ENCODE peak calls at places on chromosome 1, in six cellular contexts. One of them, this sample, is unnamed.

GRCh38 chr1:151371744-151372410 is 628 bp downstream of the SELENBP1 start:
- DNase-seq in GM04503: no peak
- DNase-seq in dorsolateral prefrontal cortex: no peak
- DNase-seq in HuH-7.5: no peak
- DNase-seq in CD4-positive, alpha-beta memory T cell: no peak
- DNase-seq in stimulated activated CD4-positive, alpha-beta T cell treated with anti-CD3 and anti-CD28 coated beads, Interleukin-12 subunit alpha, Interleukin-12 subunit beta, amount 100 ng/mL, for 48 hours: no peak
- DNase-seq in this sample: peak

GRCh38 chr1:219555031-219555667 is 57.8 kb downstream of the ZC3H11B start:
- DNase-seq in stimulated activated CD4-positive, alpha-beta T cell treated with anti-CD3 and anti-CD28 coated beads, Interleukin-12 subunit alpha, Interleukin-12 subunit beta, amount 100 ng/mL, for 48 hours: no peak
- DNase-seq in GM04503: no peak
- DNase-seq in HuH-7.5: no peak
- DNase-seq in CD4-positive, alpha-beta memory T cell: no peak
- DNase-seq in dorsolateral prefrontal cortex: no peak
- DNase-seq in this sample: no peak

GRCh38 chr1:44609412-44609767 is 64.9 kb downstream of the TMEM53 start:
- DNase-seq in CD4-positive, alpha-beta memory T cell: no peak
- DNase-seq in GM04503: no peak
- DNase-seq in dorsolateral prefrontal cortex: no peak
- DNase-seq in stimulated activated CD4-positive, alpha-beta T cell treated with anti-CD3 and anti-CD28 coated beads, Interleukin-12 subunit alpha, Interleukin-12 subunit beta, amount 100 ng/mL, for 48 hours: no peak
- DNase-seq in HuH-7.5: no peak
- DNase-seq in this sample: peak

GRCh38 chr1:47180603-47181094 is 9.2 kb downstream of the PDZK1IP1 start:
- DNase-seq in GM04503: no peak
- DNase-seq in CD4-positive, alpha-beta memory T cell: no peak
- DNase-seq in HuH-7.5: no peak
- DNase-seq in stimulated activated CD4-positive, alpha-beta T cell treated with anti-CD3 and anti-CD28 coated beads, Interleukin-12 subunit alpha, Interleukin-12 subunit beta, amount 100 ng/mL, for 48 hours: no peak
- DNase-seq in dorsolateral prefrontal cortex: no peak
- DNase-seq in this sample: no peak

GRCh38 chr1:220338759-220339158 is 66.5 kb upstream of the RAB3GAP2 start:
- DNase-seq in GM04503: no peak
- DNase-seq in stimulated activated CD4-positive, alpha-beta T cell treated with anti-CD3 and anti-CD28 coated beads, Interleukin-12 subunit alpha, Interleukin-12 subunit beta, amount 100 ng/mL, for 48 hours: no peak
- DNase-seq in HuH-7.5: no peak
- DNase-seq in CD4-positive, alpha-beta memory T cell: no peak
- DNase-seq in dorsolateral prefrontal cortex: no peak
- DNase-seq in this sample: no peak

GRCh38 chr1:90074137-90074536 is 79.2 kb downstream of the ZNF326 start:
- DNase-seq in dorsolateral prefrontal cortex: no peak
- DNase-seq in HuH-7.5: no peak
- DNase-seq in GM04503: no peak
- DNase-seq in CD4-positive, alpha-beta memory T cell: no peak
- DNase-seq in stimulated activated CD4-positive, alpha-beta T cell treated with anti-CD3 and anti-CD28 coated beads, Interleukin-12 subunit alpha, Interleukin-12 subunit beta, amount 100 ng/mL, for 48 hours: no peak
- DNase-seq in this sample: no peak

GRCh38 chr1:91278754-91279153 is 125.9 kb downstream of the HFM1 start:
- DNase-seq in GM04503: no peak
- DNase-seq in HuH-7.5: no peak
- DNase-seq in CD4-positive, alpha-beta memory T cell: no peak
- DNase-seq in dorsolateral prefrontal cortex: no peak
- DNase-seq in stimulated activated CD4-positive, alpha-beta T cell treated with anti-CD3 and anti-CD28 coated beads, Interleukin-12 subunit alpha, Interleukin-12 subunit beta, amount 100 ng/mL, for 48 hours: no peak
- DNase-seq in this sample: peak

GRCh38 chr1:205541161-205541886 is 36.9 kb downstream of the CDK18 start:
- DNase-seq in HuH-7.5: no peak
- DNase-seq in dorsolateral prefrontal cortex: no peak
- DNase-seq in GM04503: no peak
- DNase-seq in CD4-positive, alpha-beta memory T cell: no peak
- DNase-seq in stimulated activated CD4-positive, alpha-beta T cell treated with anti-CD3 and anti-CD28 coated beads, Interleukin-12 subunit alpha, Interleukin-12 subunit beta, amount 100 ng/mL, for 48 hours: no peak
- DNase-seq in this sample: no peak

GRCh38 chr1:160640359-160641123 is 6.3 kb downstream of the SLAMF1 start:
- DNase-seq in HuH-7.5: no peak
- DNase-seq in CD4-positive, alpha-beta memory T cell: no peak
- DNase-seq in stimulated activated CD4-positive, alpha-beta T cell treated with anti-CD3 and anti-CD28 coated beads, Interleukin-12 subunit alpha, Interleukin-12 subunit beta, amount 100 ng/mL, for 48 hours: no peak
- DNase-seq in GM04503: no peak
- DNase-seq in dorsolateral prefrontal cortex: no peak
- DNase-seq in this sample: no peak

GRCh38 chr1:23964790-23965740 is 5.4 kb downstream of the PNRC2 start:
- DNase-seq in dorsolateral prefrontal cortex: no peak
- DNase-seq in HuH-7.5: no peak
- DNase-seq in GM04503: no peak
- DNase-seq in CD4-positive, alpha-beta memory T cell: no peak
- DNase-seq in stimulated activated CD4-positive, alpha-beta T cell treated with anti-CD3 and anti-CD28 coated beads, Interleukin-12 subunit alpha, Interleukin-12 subunit beta, amount 100 ng/mL, for 48 hours: no peak
- DNase-seq in this sample: no peak

GRCh38 chr1:230572121-230573083 is 69.9 kb upstream of the COG2 start:
- DNase-seq in GM04503: no peak
- DNase-seq in dorsolateral prefrontal cortex: no peak
- DNase-seq in HuH-7.5: peak
- DNase-seq in CD4-positive, alpha-beta memory T cell: no peak
- DNase-seq in stimulated activated CD4-positive, alpha-beta T cell treated with anti-CD3 and anti-CD28 coated beads, Interleukin-12 subunit alpha, Interleukin-12 subunit beta, amount 100 ng/mL, for 48 hours: no peak
- DNase-seq in this sample: no peak

GRCh38 chr1:230747886-230748800 is 955 bp downstream of the CAPN9 start:
- DNase-seq in dorsolateral prefrontal cortex: no peak
- DNase-seq in GM04503: no peak
- DNase-seq in HuH-7.5: no peak
- DNase-seq in stimulated activated CD4-positive, alpha-beta T cell treated with anti-CD3 and anti-CD28 coated beads, Interleukin-12 subunit alpha, Interleukin-12 subunit beta, amount 100 ng/mL, for 48 hours: no peak
- DNase-seq in CD4-positive, alpha-beta memory T cell: no peak
- DNase-seq in this sample: no peak

GRCh38 chr1:47548188-47548587 is 110.3 kb downstream of the FOXD2 start:
- DNase-seq in CD4-positive, alpha-beta memory T cell: no peak
- DNase-seq in GM04503: no peak
- DNase-seq in dorsolateral prefrontal cortex: no peak
- DNase-seq in HuH-7.5: no peak
- DNase-seq in stimulated activated CD4-positive, alpha-beta T cell treated with anti-CD3 and anti-CD28 coated beads, Interleukin-12 subunit alpha, Interleukin-12 subunit beta, amount 100 ng/mL, for 48 hours: no peak
- DNase-seq in this sample: no peak

GRCh38 chr1:16163882-16164820 is 8.3 kb upstream of the EPHA2 start:
- DNase-seq in HuH-7.5: peak
- DNase-seq in stimulated activated CD4-positive, alpha-beta T cell treated with anti-CD3 and anti-CD28 coated beads, Interleukin-12 subunit alpha, Interleukin-12 subunit beta, amount 100 ng/mL, for 48 hours: no peak
- DNase-seq in dorsolateral prefrontal cortex: no peak
- DNase-seq in CD4-positive, alpha-beta memory T cell: no peak
- DNase-seq in GM04503: peak
- DNase-seq in this sample: peak

GRCh38 chr1:150566589-150567340 is 12.6 kb downstream of the MCL1 start:
- DNase-seq in GM04503: no peak
- DNase-seq in HuH-7.5: no peak
- DNase-seq in stimulated activated CD4-positive, alpha-beta T cell treated with anti-CD3 and anti-CD28 coated beads, Interleukin-12 subunit alpha, Interleukin-12 subunit beta, amount 100 ng/mL, for 48 hours: no peak
- DNase-seq in dorsolateral prefrontal cortex: no peak
- DNase-seq in CD4-positive, alpha-beta memory T cell: no peak
- DNase-seq in this sample: no peak

GRCh38 chr1:59672851-59673574 is 141.7 kb upstream of the HOOK1 start:
- DNase-seq in HuH-7.5: no peak
- DNase-seq in GM04503: no peak
- DNase-seq in dorsolateral prefrontal cortex: no peak
- DNase-seq in CD4-positive, alpha-beta memory T cell: no peak
- DNase-seq in stimulated activated CD4-positive, alpha-beta T cell treated with anti-CD3 and anti-CD28 coated beads, Interleukin-12 subunit alpha, Interleukin-12 subunit beta, amount 100 ng/mL, for 48 hours: no peak
- DNase-seq in this sample: peak

GRCh38 chr1:89832481-89833127 is 11.8 kb downstream of the LRRC8D start:
- DNase-seq in stimulated activated CD4-positive, alpha-beta T cell treated with anti-CD3 and anti-CD28 coated beads, Interleukin-12 subunit alpha, Interleukin-12 subunit beta, amount 100 ng/mL, for 48 hours: no peak
- DNase-seq in GM04503: no peak
- DNase-seq in HuH-7.5: no peak
- DNase-seq in CD4-positive, alpha-beta memory T cell: no peak
- DNase-seq in dorsolateral prefrontal cortex: no peak
- DNase-seq in this sample: no peak

GRCh38 chr1:238789916-238790667 is 596.3 kb upstream of the CHRM3 start:
- DNase-seq in dorsolateral prefrontal cortex: no peak
- DNase-seq in stimulated activated CD4-positive, alpha-beta T cell treated with anti-CD3 and anti-CD28 coated beads, Interleukin-12 subunit alpha, Interleukin-12 subunit beta, amount 100 ng/mL, for 48 hours: no peak
- DNase-seq in CD4-positive, alpha-beta memory T cell: no peak
- DNase-seq in HuH-7.5: no peak
- DNase-seq in GM04503: no peak
- DNase-seq in this sample: no peak

GRCh38 chr1:10338047-10338446 is 60.8 kb upstream of the PGD start:
- DNase-seq in HuH-7.5: peak
- DNase-seq in dorsolateral prefrontal cortex: peak
- DNase-seq in stimulated activated CD4-positive, alpha-beta T cell treated with anti-CD3 and anti-CD28 coated beads, Interleukin-12 subunit alpha, Interleukin-12 subunit beta, amount 100 ng/mL, for 48 hours: peak
- DNase-seq in GM04503: no peak
- DNase-seq in CD4-positive, alpha-beta memory T cell: peak
- DNase-seq in this sample: peak

GRCh38 chr1:96313216-96313615 is 408.4 kb upstream of the PTBP2 start:
- DNase-seq in CD4-positive, alpha-beta memory T cell: no peak
- DNase-seq in GM04503: no peak
- DNase-seq in HuH-7.5: no peak
- DNase-seq in stimulated activated CD4-positive, alpha-beta T cell treated with anti-CD3 and anti-CD28 coated beads, Interleukin-12 subunit alpha, Interleukin-12 subunit beta, amount 100 ng/mL, for 48 hours: no peak
- DNase-seq in dorsolateral prefrontal cortex: no peak
- DNase-seq in this sample: no peak

GRCh38 chr1:234400773-234401172 is 27.5 kb downstream of the COA6 start:
- DNase-seq in HuH-7.5: no peak
- DNase-seq in GM04503: no peak
- DNase-seq in stimulated activated CD4-positive, alpha-beta T cell treated with anti-CD3 and anti-CD28 coated beads, Interleukin-12 subunit alpha, Interleukin-12 subunit beta, amount 100 ng/mL, for 48 hours: no peak
- DNase-seq in CD4-positive, alpha-beta memory T cell: peak
- DNase-seq in dorsolateral prefrontal cortex: no peak
- DNase-seq in this sample: no peak

GRCh38 chr1:21631944-21632887 is 36.9 kb downstream of the RAP1GAP start:
- DNase-seq in HuH-7.5: no peak
- DNase-seq in stimulated activated CD4-positive, alpha-beta T cell treated with anti-CD3 and anti-CD28 coated beads, Interleukin-12 subunit alpha, Interleukin-12 subunit beta, amount 100 ng/mL, for 48 hours: no peak
- DNase-seq in GM04503: no peak
- DNase-seq in CD4-positive, alpha-beta memory T cell: no peak
- DNase-seq in dorsolateral prefrontal cortex: no peak
- DNase-seq in this sample: no peak

GRCh38 chr1:7424352-7424890 is 346.7 kb upstream of the VAMP3 start:
- DNase-seq in CD4-positive, alpha-beta memory T cell: no peak
- DNase-seq in dorsolateral prefrontal cortex: no peak
- DNase-seq in stimulated activated CD4-positive, alpha-beta T cell treated with anti-CD3 and anti-CD28 coated beads, Interleukin-12 subunit alpha, Interleukin-12 subunit beta, amount 100 ng/mL, for 48 hours: no peak
- DNase-seq in GM04503: no peak
- DNase-seq in HuH-7.5: no peak
- DNase-seq in this sample: peak

GRCh38 chr1:10980094-10980577 is 32.3 kb upstream of the TARDBP start:
- DNase-seq in HuH-7.5: no peak
- DNase-seq in stimulated activated CD4-positive, alpha-beta T cell treated with anti-CD3 and anti-CD28 coated beads, Interleukin-12 subunit alpha, Interleukin-12 subunit beta, amount 100 ng/mL, for 48 hours: no peak
- DNase-seq in GM04503: peak
- DNase-seq in dorsolateral prefrontal cortex: peak
- DNase-seq in CD4-positive, alpha-beta memory T cell: no peak
- DNase-seq in this sample: peak

GRCh38 chr1:227886993-227887696 is 60.6 kb downstream of the WNT9A start:
- DNase-seq in stimulated activated CD4-positive, alpha-beta T cell treated with anti-CD3 and anti-CD28 coated beads, Interleukin-12 subunit alpha, Interleukin-12 subunit beta, amount 100 ng/mL, for 48 hours: no peak
- DNase-seq in dorsolateral prefrontal cortex: no peak
- DNase-seq in CD4-positive, alpha-beta memory T cell: no peak
- DNase-seq in HuH-7.5: no peak
- DNase-seq in GM04503: no peak
- DNase-seq in this sample: peak

GRCh38 chr1:92998829-92999228 is 37.6 kb upstream of the DIPK1A start:
- DNase-seq in stimulated activated CD4-positive, alpha-beta T cell treated with anti-CD3 and anti-CD28 coated beads, Interleukin-12 subunit alpha, Interleukin-12 subunit beta, amount 100 ng/mL, for 48 hours: no peak
- DNase-seq in CD4-positive, alpha-beta memory T cell: no peak
- DNase-seq in dorsolateral prefrontal cortex: no peak
- DNase-seq in HuH-7.5: no peak
- DNase-seq in GM04503: no peak
- DNase-seq in this sample: no peak